ENCODE peak calls at places on chromosomes 11 and 22, in six cellular contexts. One of them, this sample, is unnamed.
A peak's percentile ranks its signal among the peaks of the same experiment; 100 is the strongest.

GRCh38 chr11:85749287-85749834 is 61.6 kb downstream of the SYTL2 start:
- ATAC-seq in GM12878: no peak
- ATAC-seq in HepG2: no peak
- ATAC-seq in A549: peak; percentile 16
- ATAC-seq in upper lobe of left lung: no peak
- ATAC-seq in K562: no peak
- ATAC-seq in this sample: no peak

GRCh38 chr22:37167176-37167980 is 17.7 kb upstream of the IL2RB start:
- ATAC-seq in GM12878: no peak
- ATAC-seq in HepG2: no peak
- ATAC-seq in A549: peak; percentile 12
- ATAC-seq in upper lobe of left lung: no peak
- ATAC-seq in K562: no peak
- ATAC-seq in this sample: no peak

GRCh38 chr11:127003260-127003981 is 2.9 kb upstream of the KIRREL3 start:
- ATAC-seq in GM12878: peak; percentile 81
- ATAC-seq in HepG2: peak; percentile 96
- ATAC-seq in A549: peak; percentile 92
- ATAC-seq in upper lobe of left lung: no peak
- ATAC-seq in K562: peak; percentile 94
- ATAC-seq in this sample: no peak

GRCh38 chr22:48616656-48617055 is 1211.0 kb downstream of the BRD1 start:
- ATAC-seq in GM12878: no peak
- ATAC-seq in HepG2: no peak
- ATAC-seq in A549: no peak
- ATAC-seq in upper lobe of left lung: no peak
- ATAC-seq in K562: no peak
- ATAC-seq in this sample: no peak

GRCh38 chr22:19621372-19622060 is 92.8 kb upstream of the SEPTIN5 start:
- ATAC-seq in GM12878: no peak
- ATAC-seq in HepG2: no peak
- ATAC-seq in A549: no peak
- ATAC-seq in upper lobe of left lung: peak; percentile 80
- ATAC-seq in K562: no peak
- ATAC-seq in this sample: peak; percentile 35

GRCh38 chr22:47515384-47516125 is 753.1 kb downstream of the TBC1D22A start:
- ATAC-seq in GM12878: no peak
- ATAC-seq in HepG2: no peak
- ATAC-seq in A549: no peak
- ATAC-seq in upper lobe of left lung: no peak
- ATAC-seq in K562: no peak
- ATAC-seq in this sample: no peak

GRCh38 chr22:44995282-44995597 is 14.6 kb downstream of the PHF21B start:
- ATAC-seq in GM12878: no peak
- ATAC-seq in HepG2: no peak
- ATAC-seq in A549: no peak
- ATAC-seq in upper lobe of left lung: no peak
- ATAC-seq in K562: no peak
- ATAC-seq in this sample: no peak

GRCh38 chr11:47661245-47661644 is 18.9 kb upstream of the MTCH2 start:
- ATAC-seq in GM12878: no peak
- ATAC-seq in HepG2: no peak
- ATAC-seq in A549: no peak
- ATAC-seq in upper lobe of left lung: no peak
- ATAC-seq in K562: no peak
- ATAC-seq in this sample: no peak

GRCh38 chr11:9527481-9528140 is 45.9 kb upstream of the WEE1 start:
- ATAC-seq in GM12878: no peak
- ATAC-seq in HepG2: no peak
- ATAC-seq in A549: peak; percentile 60
- ATAC-seq in upper lobe of left lung: no peak
- ATAC-seq in K562: no peak
- ATAC-seq in this sample: peak; percentile 89

GRCh38 chr11:121246021-121246768 is 46.4 kb upstream of the SC5D start:
- ATAC-seq in GM12878: no peak
- ATAC-seq in HepG2: peak; percentile 80
- ATAC-seq in A549: no peak
- ATAC-seq in upper lobe of left lung: peak; percentile 32
- ATAC-seq in K562: peak; percentile 98
- ATAC-seq in this sample: no peak

GRCh38 chr11:95445746-95446333 is 214.8 kb upstream of the SESN3 start:
- ATAC-seq in GM12878: no peak
- ATAC-seq in HepG2: no peak
- ATAC-seq in A549: no peak
- ATAC-seq in upper lobe of left lung: no peak
- ATAC-seq in K562: no peak
- ATAC-seq in this sample: no peak

GRCh38 chr11:34909435-34909834 is 6.7 kb downstream of the APIP start:
- ATAC-seq in GM12878: no peak
- ATAC-seq in HepG2: no peak
- ATAC-seq in A549: no peak
- ATAC-seq in upper lobe of left lung: no peak
- ATAC-seq in K562: no peak
- ATAC-seq in this sample: no peak

GRCh38 chr11:45208135-45208534 is 61.7 kb downstream of the PRDM11 start:
- ATAC-seq in GM12878: no peak
- ATAC-seq in HepG2: no peak
- ATAC-seq in A549: no peak
- ATAC-seq in upper lobe of left lung: no peak
- ATAC-seq in K562: no peak
- ATAC-seq in this sample: no peak
- TF ChIP-seq CTCF in GM12878: no peak
- TF ChIP-seq CTCF in HepG2: no peak
- TF ChIP-seq CTCF in A549: no peak
- TF ChIP-seq CTCF in upper lobe of left lung: no peak
- TF ChIP-seq CTCF in K562: no peak
- TF ChIP-seq CTCF in this sample: no peak

GRCh38 chr11:3641701-3642070 is at the start of gene ART5:
- ATAC-seq in GM12878: no peak
- ATAC-seq in HepG2: no peak
- ATAC-seq in A549: no peak
- ATAC-seq in upper lobe of left lung: no peak
- ATAC-seq in K562: no peak
- ATAC-seq in this sample: no peak

GRCh38 chr11:3641191-3641590 is 601 bp downstream of the ART5 start:
- ATAC-seq in GM12878: no peak
- ATAC-seq in HepG2: no peak
- ATAC-seq in A549: no peak
- ATAC-seq in upper lobe of left lung: no peak
- ATAC-seq in K562: no peak
- ATAC-seq in this sample: no peak

GRCh38 chr11:3642071-3642951 is 519 bp upstream of the ART5 start:
- ATAC-seq in GM12878: peak; percentile 82
- ATAC-seq in HepG2: peak; percentile 95
- ATAC-seq in A549: peak; percentile 93
- ATAC-seq in upper lobe of left lung: peak; percentile 87
- ATAC-seq in K562: peak; percentile 95
- ATAC-seq in this sample: peak; percentile 91

GRCh38 chr11:3638513-3638912 is 3.3 kb downstream of the ART5 start:
- ATAC-seq in GM12878: no peak
- ATAC-seq in HepG2: no peak
- ATAC-seq in A549: no peak
- ATAC-seq in upper lobe of left lung: no peak
- ATAC-seq in K562: no peak
- ATAC-seq in this sample: no peak

GRCh38 chr11:3639841-3640240 is 2.0 kb downstream of the ART5 start:
- ATAC-seq in GM12878: no peak
- ATAC-seq in HepG2: no peak
- ATAC-seq in A549: no peak
- ATAC-seq in upper lobe of left lung: no peak
- ATAC-seq in K562: no peak
- ATAC-seq in this sample: no peak
- TF ChIP-seq EP300 in GM12878: no peak
- TF ChIP-seq EP300 in HepG2: no peak
- TF ChIP-seq EP300 in A549: no peak
- TF ChIP-seq EP300 in upper lobe of left lung: no peak
- TF ChIP-seq EP300 in K562: no peak
- TF ChIP-seq EP300 in this sample: no peak

GRCh38 chr22:38735126-38735464 is 20.7 kb downstream of the SUN2 start:
- ATAC-seq in GM12878: no peak
- ATAC-seq in HepG2: no peak
- ATAC-seq in A549: no peak
- ATAC-seq in upper lobe of left lung: no peak
- ATAC-seq in K562: no peak
- ATAC-seq in this sample: no peak
- TF ChIP-seq POLR2A in GM12878: peak; percentile 27
- TF ChIP-seq POLR2A in HepG2: no peak
- TF ChIP-seq POLR2A in A549: no peak
- TF ChIP-seq POLR2A in upper lobe of left lung: no peak
- TF ChIP-seq POLR2A in K562: no peak
- TF ChIP-seq POLR2A in this sample: no peak

GRCh38 chr22:43228863-43229262 is 41.9 kb upstream of the TTLL12 start:
- ATAC-seq in GM12878: no peak
- ATAC-seq in HepG2: no peak
- ATAC-seq in A549: no peak
- ATAC-seq in upper lobe of left lung: no peak
- ATAC-seq in K562: no peak
- ATAC-seq in this sample: no peak

GRCh38 chr22:43228330-43228729 is 41.4 kb upstream of the TTLL12 start:
- ATAC-seq in GM12878: no peak
- ATAC-seq in HepG2: peak; percentile 40
- ATAC-seq in A549: peak; percentile 77
- ATAC-seq in upper lobe of left lung: no peak
- ATAC-seq in K562: peak; percentile 89
- ATAC-seq in this sample: no peak

GRCh38 chr22:43225609-43226008 is 38.7 kb upstream of the TTLL12 start:
- ATAC-seq in GM12878: no peak
- ATAC-seq in HepG2: no peak
- ATAC-seq in A549: no peak
- ATAC-seq in upper lobe of left lung: no peak
- ATAC-seq in K562: no peak
- ATAC-seq in this sample: no peak

GRCh38 chr22:43227231-43227630 is 40.3 kb upstream of the TTLL12 start:
- ATAC-seq in GM12878: no peak
- ATAC-seq in HepG2: no peak
- ATAC-seq in A549: no peak
- ATAC-seq in upper lobe of left lung: no peak
- ATAC-seq in K562: no peak
- ATAC-seq in this sample: no peak

GRCh38 chr22:43226368-43226979 is 39.5 kb upstream of the TTLL12 start:
- ATAC-seq in GM12878: no peak
- ATAC-seq in HepG2: peak; percentile 64
- ATAC-seq in A549: no peak
- ATAC-seq in upper lobe of left lung: no peak
- ATAC-seq in K562: peak; percentile 56
- ATAC-seq in this sample: no peak
- TF ChIP-seq CTCF in GM12878: no peak
- TF ChIP-seq CTCF in HepG2: peak; percentile 27
- TF ChIP-seq CTCF in A549: no peak
- TF ChIP-seq CTCF in upper lobe of left lung: no peak
- TF ChIP-seq CTCF in K562: peak; percentile 11
- TF ChIP-seq CTCF in this sample: no peak

GRCh38 chr22:42931421-42932196 is 74.5 kb upstream of the ARFGAP3 start:
- ATAC-seq in GM12878: peak; percentile 69
- ATAC-seq in HepG2: no peak
- ATAC-seq in A549: no peak
- ATAC-seq in upper lobe of left lung: no peak
- ATAC-seq in K562: no peak
- ATAC-seq in this sample: peak; percentile 47

GRCh38 chr22:42932857-42933782 is 76.0 kb upstream of the ARFGAP3 start:
- ATAC-seq in GM12878: peak; percentile 74
- ATAC-seq in HepG2: no peak
- ATAC-seq in A549: peak; percentile 12
- ATAC-seq in upper lobe of left lung: peak; percentile 52
- ATAC-seq in K562: peak; percentile 67
- ATAC-seq in this sample: no peak

GRCh38 chr22:42932197-42932519 is 75.1 kb upstream of the ARFGAP3 start:
- ATAC-seq in GM12878: peak; percentile 6
- ATAC-seq in HepG2: no peak
- ATAC-seq in A549: no peak
- ATAC-seq in upper lobe of left lung: no peak
- ATAC-seq in K562: no peak
- ATAC-seq in this sample: no peak

GRCh38 chr22:42934338-42934737 is 77.3 kb upstream of the ARFGAP3 start:
- ATAC-seq in GM12878: peak; percentile 10
- ATAC-seq in HepG2: no peak
- ATAC-seq in A549: peak; percentile 11
- ATAC-seq in upper lobe of left lung: no peak
- ATAC-seq in K562: no peak
- ATAC-seq in this sample: no peak

GRCh38 chr22:42933783-42934144 is 76.7 kb upstream of the ARFGAP3 start:
- ATAC-seq in GM12878: peak; percentile 1
- ATAC-seq in HepG2: no peak
- ATAC-seq in A549: peak; percentile 75
- ATAC-seq in upper lobe of left lung: peak; percentile 82
- ATAC-seq in K562: no peak
- ATAC-seq in this sample: peak; percentile 75
- TF ChIP-seq EP300 in GM12878: no peak
- TF ChIP-seq EP300 in HepG2: no peak
- TF ChIP-seq EP300 in A549: no peak
- TF ChIP-seq EP300 in upper lobe of left lung: peak; percentile 73
- TF ChIP-seq EP300 in K562: no peak
- TF ChIP-seq EP300 in this sample: no peak

DNA sequence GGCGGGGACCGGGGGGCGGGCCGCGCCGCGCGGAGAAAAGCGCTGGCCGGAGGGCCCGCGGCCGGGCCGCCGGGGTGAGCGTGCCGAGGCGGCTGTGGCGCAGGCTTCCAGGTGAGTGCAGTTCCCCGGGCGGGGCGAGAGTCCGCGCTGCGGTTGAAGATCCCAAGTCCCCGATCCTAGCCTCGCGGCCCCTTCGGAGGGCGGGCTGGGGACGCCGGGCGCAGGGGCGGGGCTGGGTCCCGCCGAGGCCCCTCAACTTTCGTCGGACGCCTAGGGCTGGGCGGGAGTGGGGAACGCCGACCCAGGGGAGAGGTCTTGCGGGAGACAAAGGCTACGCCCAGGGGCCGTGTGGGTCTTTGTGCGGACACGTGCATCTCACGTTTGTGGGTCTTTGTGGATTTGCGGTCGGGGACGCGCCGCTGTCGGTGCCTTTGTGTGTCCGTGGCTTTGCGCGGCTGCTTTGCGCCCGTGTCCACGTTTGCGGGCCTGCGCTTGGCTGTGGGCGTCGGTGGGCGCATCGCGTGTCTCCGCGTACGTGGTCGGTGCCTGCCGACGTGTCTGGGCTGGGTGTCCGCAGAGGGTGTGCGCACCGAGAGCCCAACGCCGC is at the start of gene TSKU:
- ATAC-seq in GM12878: no peak
- ATAC-seq in HepG2: peak; percentile 9
- ATAC-seq in A549: peak; percentile 48
- ATAC-seq in upper lobe of left lung: no peak
- ATAC-seq in K562: peak; percentile 40
- ATAC-seq in this sample: peak; percentile 7
- TF ChIP-seq POLR2A in GM12878: no peak
- TF ChIP-seq POLR2A in HepG2: no peak
- TF ChIP-seq POLR2A in A549: peak; percentile 81
- TF ChIP-seq POLR2A in upper lobe of left lung: no peak
- TF ChIP-seq POLR2A in K562: no peak
- TF ChIP-seq POLR2A in this sample: no peak

DNA sequence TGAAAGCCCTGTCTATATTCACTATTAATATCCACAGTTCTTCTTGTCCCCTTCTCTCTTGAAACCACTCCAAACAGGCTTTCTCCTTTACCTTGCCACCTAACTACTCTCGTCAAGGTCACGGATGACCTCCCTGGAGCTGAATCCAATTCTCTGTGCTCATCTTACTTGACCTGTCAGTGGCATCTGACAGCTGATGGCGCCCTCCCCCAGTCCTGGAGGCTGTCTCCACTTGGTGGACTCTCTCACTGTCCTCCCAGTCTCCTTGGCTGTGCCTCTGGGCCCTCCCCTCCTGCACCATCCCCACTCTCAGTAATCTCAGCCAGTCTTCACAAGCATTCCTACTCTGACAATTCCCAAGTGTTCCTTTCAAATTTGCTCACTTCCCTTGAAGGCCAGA is 8.7 kb downstream of the TNKS1BP1 start:
- ATAC-seq in GM12878: no peak
- ATAC-seq in HepG2: no peak
- ATAC-seq in A549: no peak
- ATAC-seq in upper lobe of left lung: no peak
- ATAC-seq in K562: peak; percentile 4
- ATAC-seq in this sample: no peak
- TF ChIP-seq CTCF in GM12878: no peak
- TF ChIP-seq CTCF in HepG2: no peak
- TF ChIP-seq CTCF in A549: no peak
- TF ChIP-seq CTCF in upper lobe of left lung: no peak
- TF ChIP-seq CTCF in K562: no peak
- TF ChIP-seq CTCF in this sample: no peak

This sample was measured in gastroesophageal sphincter.